ENCODE peak calls at places on chromosomes 5 and 9, in four cellular contexts. M is CD8-positive, alpha-beta T cell; F is psoas muscle; Z is HepG2. X is an unnamed sample. For H3K4me1, the result is how much of the 10 kb centered on the place peaks cover.

GRCh38 chr5:10056228-10056760 is 193.4 kb downstream of the ATPSCKMT start:
- DNase-seq in M (no peak), F (no peak), Z (no peak), X (peak)

GRCh38 chr5:73412597-73412988 is 36.0 kb downstream of the FOXD1 start:
- DNase-seq in M (no peak), F (no peak), Z (no peak), X (peak)

GRCh38 chr5:7816535-7816901 is 34.4 kb downstream of the CFAP90 start:
- DNase-seq in M (no peak), F (no peak), Z (no peak), X (no peak)

GRCh38 chr5:120306331-120306730 is 157.8 kb upstream of the PRR16 start:
- DNase-seq in M (no peak), F (no peak), Z (no peak), X (peak)

GRCh38 chr5:94407023-94407422 is 211.4 kb downstream of the KIAA0825 start:
- DNase-seq in M (no peak), F (no peak), Z (no peak), X (peak)

GRCh38 chr5:80884851-80885697 is 75.1 kb upstream of the RASGRF2 start:
- DNase-seq in M (no peak), F (no peak), Z (no peak), X (peak)

GRCh38 chr9:27150758-27151431 is 41.9 kb downstream of the TEK start:
- DNase-seq in M (no peak), F (no peak), Z (no peak), X (no peak)

GRCh38 chr9:118985851-118986250 is 383.4 kb downstream of the BRINP1 start:
- DNase-seq in M (no peak), F (no peak), Z (no peak), X (no peak)

GRCh38 chr5:110054240-110054639 is 364.5 kb downstream of the MAN2A1 start:
- DNase-seq in M (peak), F (no peak), Z (peak), X (peak)

GRCh38 chr5:135185461-135186075 is 151.5 kb upstream of the PITX1 start:
- DNase-seq in M (no peak), F (no peak), Z (no peak), X (no peak)

GRCh38 chr9:74497750-74498615 is 848 bp downstream of the RORB start:
- DNase-seq in M (no peak), F (peak), Z (no peak), X (no peak)

GRCh38 chr5:90529234-90529938 is at the start of gene LYSMD3:
- DNase-seq in M (peak), F (peak), Z (peak), X (peak)

GRCh38 chr5:27010646-27011045 is 27.7 kb downstream of the CDH9 start:
- DNase-seq in M (no peak), F (no peak), Z (no peak), X (no peak)

GRCh38 chr5:159642379-159642778 is 273.9 kb upstream of the ADRA1B start:
- DNase-seq in M (no peak), F (no peak), Z (no peak), X (peak)

GRCh38 chr5:80919678-80920196 is 40.4 kb upstream of the RASGRF2 start:
- DNase-seq in M (no peak), F (no peak), Z (no peak), X (no peak)

GRCh38 chr9:121746411-121746810 is 95.0 kb downstream of the DAB2IP start:
- DNase-seq in M (no peak), F (no peak), Z (no peak), X (no peak)
- H3K4me1 ChIP-seq in M (under half), F (half or more), Z (half or more), X (under half)

GRCh38 chr5:177299711-177300110 is 3.8 kb downstream of the RAB24 start:
- DNase-seq in M (no peak), F (no peak), Z (no peak), X (no peak)
- H3K4me1 ChIP-seq in M (half or more), F (under half), Z (under half), X (under half)

GRCh38 chr9:114486205-114486963 is 18.9 kb downstream of the WHRN start:
- DNase-seq in M (no peak), F (no peak), Z (no peak), X (no peak)
- H3K4me1 ChIP-seq in M (under half), F (under half), Z (under half), X (under half)

GRCh38 chr9:84773023-84773422 is 103.5 kb downstream of the NTRK2 start:
- DNase-seq in M (no peak), F (no peak), Z (no peak), X (no peak)
- H3K4me1 ChIP-seq in M (under half), F (under half), Z (under half), X (under half)

GRCh38 chr5:68220914-68221313 is 5.4 kb downstream of the PIK3R1 start:
- DNase-seq in M (no peak), F (no peak), Z (no peak), X (no peak)
- H3K4me1 ChIP-seq in M (half or more), F (half or more), Z (half or more), X (under half)

GRCh38 chr9:93011114-93011513 is 47.4 kb upstream of the SUSD3 start:
- DNase-seq in M (peak), F (peak), Z (no peak), X (no peak)
- H3K4me1 ChIP-seq in M (under half), F (under half), Z (under half), X (under half)

DNA sequence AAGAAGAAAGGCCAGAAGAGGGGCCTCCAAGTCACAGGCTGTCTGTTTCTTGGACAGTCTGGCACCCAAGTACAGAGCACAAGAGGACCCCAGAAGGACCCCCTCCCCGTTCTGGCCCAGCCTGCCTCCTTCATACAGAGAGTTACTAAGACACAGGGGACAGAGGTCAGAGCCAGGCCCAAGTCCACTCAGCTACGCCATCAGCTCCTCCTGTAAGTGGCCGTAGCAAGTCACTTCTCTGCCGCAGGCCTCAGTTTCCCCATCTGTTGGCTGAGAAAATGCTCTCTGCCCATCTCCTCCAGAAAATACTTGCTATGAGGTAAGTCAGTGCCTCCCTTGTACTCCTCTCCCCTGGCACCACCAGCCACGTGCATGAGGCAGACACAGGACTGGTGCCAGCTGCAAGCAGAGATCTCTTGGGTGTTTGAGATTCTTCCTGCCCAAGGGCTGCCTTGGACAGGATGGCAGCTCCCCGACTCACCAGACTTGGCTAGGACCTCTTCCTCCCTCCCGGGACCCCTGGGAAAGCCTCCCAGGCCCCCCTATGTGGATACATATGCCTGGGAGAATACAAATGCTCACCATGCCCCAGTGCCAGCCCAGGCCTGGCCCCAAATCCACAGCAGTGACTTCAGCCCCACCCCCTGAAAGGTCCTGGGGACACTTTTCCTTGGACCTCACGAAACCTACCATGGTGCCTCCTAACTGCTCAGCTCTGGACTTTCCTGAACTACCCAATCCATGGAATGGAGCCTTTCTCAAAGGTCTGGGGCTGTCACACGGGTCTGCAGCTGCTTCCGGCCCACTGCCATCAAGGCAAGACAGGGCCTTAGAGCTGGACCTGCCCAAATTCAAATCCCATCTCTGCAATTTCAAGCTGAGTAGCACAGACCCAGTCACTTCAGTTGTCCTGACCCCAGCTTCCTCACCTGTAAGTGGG is 5.1 kb downstream of the EEIG1 start:
- DNase-seq in M (no peak), F (peak), Z (no peak), X (no peak)
- H3K4me1 ChIP-seq in M (half or more), F (half or more), Z (half or more), X (under half)

X was measured in PC-3.